ENCODE peak calls at places on chromosomes 13 and 19, in ten cellular contexts. X is progenitor cell of endocrine pancreas, B is astrocyte, F is GM10248, R is AG04449, M is fibroblast of mammary gland, J is stomach, W is body of pancreas, I is OCI-LY7, U is choroid plexus epithelial cell. K is an unnamed sample.
A peak's percentile ranks its signal among the peaks of the same experiment; 100 is the strongest.

GRCh38 chr19:50553134-50553703 is 15.0 kb downstream of the LRRC4B start:
- DNase-seq in X (no peak), B (no peak), F (no peak), R (no peak), M (no peak), J (no peak), W (no peak), I (no peak), U (no peak), K (no peak)

GRCh38 chr19:55484571-55485438 is at the start of gene NAT14:
- DNase-seq in X (peak; percentile 76), B (no peak), F (peak; percentile 91), R (no peak), M (no peak), J (peak; percentile 45), W (peak; percentile 61), I (peak; percentile 80), U (peak; percentile 48), K (peak; percentile 84)

GRCh38 chr19:35553385-35554000 is 8.1 kb downstream of the TMEM147 start:
- DNase-seq in X (no peak), B (no peak), F (no peak), R (no peak), M (no peak), J (no peak), W (no peak), I (no peak), U (no peak), K (no peak)

GRCh38 chr13:79870123-79870522 is 389.2 kb downstream of the NDFIP2 start:
- DNase-seq in X (no peak), B (peak; percentile 20), F (no peak), R (no peak), M (peak; percentile 32), J (no peak), W (no peak), I (no peak), U (no peak), K (no peak)

GRCh38 chr13:75195479-75196111 is 286.4 kb downstream of the TBC1D4 start:
- DNase-seq in X (no peak), B (no peak), F (no peak), R (no peak), M (no peak), J (no peak), W (no peak), I (no peak), U (peak; percentile 92), K (no peak)

GRCh38 chr13:31827707-31828106 is 88.4 kb downstream of the RXFP2 start:
- DNase-seq in X (no peak), B (no peak), F (no peak), R (no peak), M (no peak), J (no peak), W (no peak), I (no peak), U (no peak), K (no peak)

GRCh38 chr19:43707158-43707712 is 8.6 kb upstream of the IRGC start:
- DNase-seq in X (no peak), B (no peak), F (no peak), R (no peak), M (no peak), J (no peak), W (no peak), I (no peak), U (no peak), K (no peak)

GRCh38 chr19:9622531-9622930 is 1.5 kb upstream of the ZNF561 start:
- DNase-seq in X (no peak), B (no peak), F (no peak), R (no peak), M (no peak), J (no peak), W (no peak), I (no peak), U (peak; percentile 9), K (no peak)

GRCh38 chr19:51338563-51339312 is 3.2 kb downstream of the VSIG10L start:
- DNase-seq in X (peak; percentile 88), B (peak; percentile 47), F (peak; percentile 93), R (no peak), M (peak; percentile 64), J (peak; percentile 87), W (peak; percentile 88), I (peak; percentile 87), U (peak; percentile 78), K (peak; percentile 91)

GRCh38 chr13:84455143-84455905 is 573.0 kb upstream of the SLITRK1 start:
- DNase-seq in X (no peak), B (no peak), F (no peak), R (no peak), M (no peak), J (no peak), W (no peak), I (peak; percentile 2), U (no peak), K (no peak)

GRCh38 chr13:67075239-67075638 is 154.9 kb downstream of the PCDH9 start:
- DNase-seq in X (no peak), B (no peak), F (no peak), R (no peak), M (peak; percentile 45), J (no peak), W (no peak), I (no peak), U (peak; percentile 73), K (no peak)

GRCh38 chr13:98998831-98999634 is 21.2 kb upstream of the DOCK9 start:
- DNase-seq in X (no peak), B (peak; percentile 44), F (no peak), R (no peak), M (peak; percentile 67), J (no peak), W (no peak), I (no peak), U (peak; percentile 34), K (no peak)

GRCh38 chr19:38039966-38040365 is 133.0 kb downstream of the SIPA1L3 start:
- DNase-seq in X (no peak), B (peak; percentile 94), F (no peak), R (peak; percentile 86), M (peak; percentile 97), J (no peak), W (no peak), I (no peak), U (peak; percentile 67), K (no peak)

GRCh38 chr19:48635966-48636858 is 967 bp downstream of the DBP start:
- DNase-seq in X (no peak), B (no peak), F (no peak), R (no peak), M (no peak), J (no peak), W (peak; percentile 63), I (no peak), U (no peak), K (no peak)

GRCh38 chr13:27037571-27037970 is 134.0 kb downstream of the USP12 start:
- DNase-seq in X (no peak), B (no peak), F (no peak), R (no peak), M (no peak), J (no peak), W (no peak), I (no peak), U (no peak), K (no peak)

GRCh38 chr19:48968813-48969218 is 3.7 kb downstream of the FTL start:
- DNase-seq in X (no peak), B (no peak), F (no peak), R (no peak), M (no peak), J (no peak), W (no peak), I (no peak), U (no peak), K (no peak)

GRCh38 chr19:45344621-45345505 is 4.3 kb downstream of the KLC3 start:
- DNase-seq in X (no peak), B (no peak), F (no peak), R (no peak), M (no peak), J (no peak), W (no peak), I (no peak), U (no peak), K (no peak)

GRCh38 chr19:9935409-9936062 is 779 bp downstream of the OLFM2 start:
- DNase-seq in X (no peak), B (no peak), F (peak; percentile 20), R (no peak), M (no peak), J (no peak), W (peak; percentile 16), I (no peak), U (no peak), K (no peak)

GRCh38 chr13:106488075-106488474 is 47.4 kb downstream of the EFNB2 start:
- DNase-seq in X (no peak), B (no peak), F (no peak), R (no peak), M (no peak), J (no peak), W (no peak), I (no peak), U (no peak), K (no peak)
- TF ChIP-seq CTCF in X (no peak), B (no peak), F (no peak), R (no peak), M (no peak), J (no peak), W (no peak), I (no peak), U (no peak), K (no peak)

DNA sequence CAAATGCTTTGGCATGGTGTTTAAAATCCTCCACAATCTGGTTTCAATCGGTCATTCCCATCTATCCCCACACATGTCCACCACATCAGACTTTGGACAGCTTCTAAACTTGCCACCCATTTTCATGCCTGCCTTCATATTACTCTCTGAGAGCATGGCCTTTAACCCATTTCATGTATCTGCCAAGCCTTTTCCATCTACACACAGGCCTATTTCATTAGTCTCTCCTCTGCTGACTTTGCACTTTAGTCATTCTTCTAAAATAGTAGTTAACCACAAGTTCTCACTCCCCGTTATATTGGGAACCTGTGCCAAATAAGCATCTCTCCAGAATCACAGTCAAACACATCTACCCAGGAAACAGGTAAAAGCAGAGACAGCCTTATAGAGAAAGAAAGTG is 142.2 kb downstream of the MZT1 start:
- DNase-seq in X (no peak), B (peak; percentile 25), F (no peak), R (no peak), M (no peak), J (no peak), W (no peak), I (no peak), U (peak; percentile 4), K (no peak)
- TF ChIP-seq CTCF in X (no peak), B (no peak), F (no peak), R (no peak), M (no peak), J (no peak), W (no peak), I (no peak), U (no peak), K (no peak)

DNA sequence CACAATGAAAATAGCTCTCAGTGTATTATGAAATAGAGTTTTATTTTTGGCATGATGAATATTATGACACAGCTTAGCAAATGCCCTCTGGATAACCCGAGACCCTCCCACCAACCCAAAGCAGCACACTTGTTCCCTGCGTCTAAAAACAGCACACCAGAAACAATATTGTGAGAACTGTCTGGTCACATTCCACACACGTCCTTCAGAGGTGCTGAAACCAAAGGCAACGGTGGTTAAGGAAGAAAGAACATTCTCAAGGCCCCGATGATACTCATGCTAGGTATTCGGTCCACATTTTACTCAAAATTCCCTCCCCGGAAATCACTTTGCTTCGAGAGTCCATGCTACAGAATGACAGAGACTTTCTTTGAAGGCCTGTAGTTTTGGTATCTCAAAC is 156.7 kb downstream of the SLC7A1 start:
- DNase-seq in X (no peak), B (peak; percentile 13), F (no peak), R (no peak), M (peak; percentile 45), J (no peak), W (no peak), I (no peak), U (peak; percentile 75), K (no peak)
- TF ChIP-seq CTCF in X (no peak), B (no peak), F (no peak), R (no peak), M (no peak), J (no peak), W (no peak), I (no peak), U (no peak), K (no peak)

GRCh38 chr19:12986726-12987125 is 8.5 kb upstream of the NFIX start:
- DNase-seq in X (no peak), B (no peak), F (no peak), R (no peak), M (no peak), J (no peak), W (no peak), I (no peak), U (no peak), K (no peak)
- TF ChIP-seq CTCF in X (no peak), B (no peak), F (no peak), R (no peak), M (no peak), J (no peak), W (no peak), I (no peak), U (no peak), K (no peak)